ENCODE peak calls at places on chromosomes 6 and 20, in ten cellular contexts. O, I, H, Z, K, W, V, U, P and Q are unnamed samples.

GRCh38 chr6:157535354-157536217 is 154.6 kb downstream of the ZDHHC14 start:
- DNase-seq in O (peak; percentile 37), I (peak; percentile 59), H (no peak), Z (no peak), K (no peak), W (no peak), V (peak; percentile 88), U (peak; percentile 91), P (no peak), Q (no peak)

GRCh38 chr6:4487538-4487937 is 288.7 kb upstream of the CDYL start:
- DNase-seq in O (no peak), I (peak; percentile 81), H (no peak), Z (no peak), K (no peak), W (no peak), V (no peak), U (peak; percentile 80), P (no peak), Q (no peak)

GRCh38 chr6:3226422-3227362 is 761 bp downstream of the TUBB2B start:
- DNase-seq in O (peak; percentile 28), I (no peak), H (no peak), Z (peak; percentile 27), K (no peak), W (peak; percentile 31), V (peak; percentile 45), U (no peak), P (no peak), Q (peak; percentile 89)

GRCh38 chr6:100944644-100945043 is 63.5 kb upstream of the ASCC3 start:
- DNase-seq in O (no peak), I (no peak), H (no peak), Z (no peak), K (no peak), W (no peak), V (no peak), U (no peak), P (no peak), Q (no peak)

GRCh38 chr6:127176175-127176574 is 57.7 kb downstream of the RSPO3 start:
- DNase-seq in O (no peak), I (no peak), H (no peak), Z (no peak), K (no peak), W (no peak), V (peak; percentile 5), U (no peak), P (no peak), Q (no peak)

GRCh38 chr20:2005831-2006426 is 12.1 kb upstream of the PDYN start:
- DNase-seq in O (peak; percentile 29), I (no peak), H (peak; percentile 63), Z (peak; percentile 60), K (peak; percentile 62), W (peak; percentile 56), V (peak; percentile 44), U (peak; percentile 54), P (peak; percentile 83), Q (no peak)

GRCh38 chr6:144149894-144150672 is at the start of gene STX11:
- DNase-seq in O (peak; percentile 50), I (no peak), H (peak; percentile 76), Z (peak; percentile 76), K (peak; percentile 73), W (peak; percentile 28), V (peak; percentile 81), U (peak; percentile 59), P (peak; percentile 57), Q (peak; percentile 51)

GRCh38 chr6:30091577-30092381 is 16.2 kb upstream of the RNF39 start:
- DNase-seq in O (no peak), I (no peak), H (peak; percentile 64), Z (peak; percentile 33), K (no peak), W (no peak), V (no peak), U (no peak), P (peak; percentile 78), Q (no peak)

GRCh38 chr6:91744576-91744975 is 1157.7 kb upstream of the MAP3K7 start:
- DNase-seq in O (no peak), I (no peak), H (no peak), Z (no peak), K (no peak), W (no peak), V (no peak), U (no peak), P (no peak), Q (no peak)

GRCh38 chr20:39631557-39631956 is 669.4 kb downstream of the DHX35 start:
- DNase-seq in O (no peak), I (peak; percentile 45), H (no peak), Z (no peak), K (no peak), W (no peak), V (no peak), U (peak; percentile 57), P (no peak), Q (no peak)

GRCh38 chr6:1554241-1554880 is 55.4 kb upstream of the FOXC1 start:
- DNase-seq in O (no peak), I (no peak), H (no peak), Z (no peak), K (no peak), W (no peak), V (no peak), U (no peak), P (no peak), Q (peak; percentile 66)

GRCh38 chr20:17936791-17937687 is 31.6 kb downstream of the SNX5 start:
- DNase-seq in O (peak; percentile 57), I (no peak), H (peak; percentile 60), Z (peak; percentile 66), K (peak; percentile 56), W (no peak), V (no peak), U (no peak), P (no peak), Q (no peak)

GRCh38 chr6:24636681-24637080 is 9.3 kb downstream of the KIAA0319 start:
- DNase-seq in O (no peak), I (no peak), H (no peak), Z (no peak), K (no peak), W (no peak), V (no peak), U (no peak), P (no peak), Q (no peak)

GRCh38 chr6:11270030-11271027 is 37.9 kb upstream of the NEDD9 start:
- DNase-seq in O (no peak), I (no peak), H (peak; percentile 76), Z (no peak), K (no peak), W (no peak), V (peak; percentile 53), U (no peak), P (no peak), Q (no peak)

GRCh38 chr6:121533321-121533841 is 97.9 kb downstream of the GJA1 start:
- DNase-seq in O (no peak), I (peak; percentile 21), H (no peak), Z (no peak), K (no peak), W (no peak), V (no peak), U (peak; percentile 83), P (no peak), Q (no peak)

GRCh38 chr20:41290804-41291389 is 26.6 kb downstream of the ZHX3 start:
- DNase-seq in O (no peak), I (no peak), H (no peak), Z (no peak), K (no peak), W (no peak), V (no peak), U (no peak), P (no peak), Q (no peak)

GRCh38 chr20:25508083-25508770 is 77.1 kb downstream of the NINL start:
- DNase-seq in O (no peak), I (no peak), H (peak; percentile 20), Z (no peak), K (no peak), W (no peak), V (peak; percentile 67), U (peak; percentile 28), P (peak; percentile 81), Q (no peak)

GRCh38 chr6:34531580-34532201 is 24.4 kb downstream of the SPDEF start:
- DNase-seq in O (peak; percentile 67), I (no peak), H (no peak), Z (peak; percentile 55), K (peak; percentile 70), W (peak; percentile 49), V (no peak), U (no peak), P (no peak), Q (peak; percentile 54)

GRCh38 chr20:3681931-3682820 is at the start of gene ADAM33:
- DNase-seq in O (peak; percentile 84), I (no peak), H (peak; percentile 44), Z (peak; percentile 75), K (no peak), W (no peak), V (no peak), U (no peak), P (no peak), Q (no peak)
- H3K4me3 ChIP-seq in O (peak within 1 kb of the TSS; percentile 62), I (no peak within 1 kb of the TSS), H (peak within 1 kb of the TSS; percentile 46), Z (peak within 1 kb of the TSS; percentile 60), K (peak within 1 kb of the TSS; percentile 59), W (no peak within 1 kb of the TSS), V (no peak within 1 kb of the TSS), U (no peak within 1 kb of the TSS), P (peak within 1 kb of the TSS; percentile 48), Q (no peak within 1 kb of the TSS)

GRCh38 chr20:32474009-32474716 is 111.0 kb downstream of the NOL4L start:
- DNase-seq in O (peak; percentile 52), I (no peak), H (no peak), Z (no peak), K (no peak), W (no peak), V (no peak), U (no peak), P (no peak), Q (no peak)
- H3K27ac ChIP-seq in O (peak overlapping the region; percentile 83), I (no peak overlapping the region), H (peak overlapping the region; percentile 93), Z (peak overlapping the region; percentile 32), K (peak overlapping the region; percentile 94), W (no peak overlapping the region), V (peak overlapping the region; percentile 63), U (no peak overlapping the region), P (peak overlapping the region; percentile 78), Q (no peak overlapping the region)

DNA sequence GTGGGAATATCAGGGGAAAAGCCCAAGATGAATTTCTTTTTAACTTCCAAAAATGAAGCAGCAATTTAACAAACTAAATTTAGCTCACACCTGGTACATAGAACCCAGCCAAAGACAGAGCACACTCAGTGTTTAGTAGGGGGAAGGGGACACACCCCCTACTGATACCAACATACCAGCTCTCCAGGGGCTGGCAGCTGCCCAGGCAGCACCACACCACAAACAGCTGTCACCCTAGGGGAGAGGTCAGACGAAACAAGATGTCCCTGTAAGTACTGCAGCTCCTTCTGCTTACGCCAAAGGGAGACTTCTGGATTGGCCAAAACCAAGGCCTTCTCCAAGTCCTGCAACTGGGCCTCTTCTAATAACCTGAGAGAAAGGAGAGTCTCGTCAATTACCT is 26.0 kb downstream of the MDN1 start:
- DNase-seq in O (no peak), I (no peak), H (no peak), Z (peak; percentile 42), K (peak; percentile 57), W (no peak), V (no peak), U (no peak), P (no peak), Q (no peak)
- H3K36me3 ChIP-seq in O (no peaks in the 10 kb centered on the region), I (peaks cover 17% of the 10 kb centered on the region), H (no peaks in the 10 kb centered on the region), Z (no peaks in the 10 kb centered on the region), K (no peaks in the 10 kb centered on the region), W (peaks cover 81% of the 10 kb centered on the region), V (peaks cover 40% of the 10 kb centered on the region), U (peaks cover 28% of the 10 kb centered on the region), P (no peaks in the 10 kb centered on the region), Q (peaks cover 46% of the 10 kb centered on the region)

DNA sequence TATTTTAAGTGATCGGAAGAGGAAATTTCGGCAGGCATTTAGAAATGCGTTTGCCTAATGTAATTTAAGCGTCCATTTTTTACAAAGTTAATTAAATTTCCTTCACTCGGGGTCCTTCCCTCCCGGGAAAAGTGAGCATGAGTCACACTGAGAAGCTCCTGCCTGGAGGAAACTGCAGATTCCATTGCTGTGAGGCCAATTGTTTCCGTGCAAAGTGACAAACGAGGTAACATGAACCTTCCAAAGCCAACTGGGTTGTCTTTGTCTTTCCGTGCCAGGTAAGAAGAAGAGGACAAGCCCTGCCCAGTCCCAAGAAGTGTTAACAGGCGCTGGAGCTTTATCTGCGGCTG is 61.2 kb upstream of the HDDC2 start:
- DNase-seq in O (no peak), I (no peak), H (no peak), Z (no peak), K (no peak), W (no peak), V (no peak), U (peak; percentile 49), P (no peak), Q (no peak)
- H3K4me3 ChIP-seq in O (peak overlapping the region; percentile 33), I (peak overlapping the region; percentile 27), H (peak overlapping the region; percentile 32), Z (peak overlapping the region; percentile 68), K (peak overlapping the region; percentile 61), W (no peak overlapping the region), V (peak overlapping the region; percentile 36), U (peak overlapping the region; percentile 44), P (peak overlapping the region; percentile 57), Q (peak overlapping the region; percentile 64)